ENCODE peak calls at places on chromosomes 6 and 20, in five cellular contexts. One of them, this sample, is unnamed.

GRCh38 chr6:56749632-56750151 is 107.0 kb upstream of the DST start:
- DNase-seq in fibroblast of pulmonary artery: peak
- DNase-seq in transverse colon: no peak
- DNase-seq in GM06990: no peak
- DNase-seq in HCT116: peak
- DNase-seq in this sample: peak

GRCh38 chr20:5608104-5608447 is 142.1 kb upstream of the SHLD1 start:
- DNase-seq in GM06990: no peak
- DNase-seq in fibroblast of pulmonary artery: no peak
- DNase-seq in HCT116: no peak
- DNase-seq in transverse colon: no peak
- DNase-seq in this sample: no peak

GRCh38 chr20:15547109-15547508 is 1026.1 kb downstream of the KIF16B start:
- DNase-seq in fibroblast of pulmonary artery: no peak
- DNase-seq in GM06990: no peak
- DNase-seq in transverse colon: no peak
- DNase-seq in HCT116: no peak
- DNase-seq in this sample: no peak

GRCh38 chr6:136897071-136897470 is 25.0 kb upstream of the SLC35D3 start:
- DNase-seq in fibroblast of pulmonary artery: no peak
- DNase-seq in transverse colon: no peak
- DNase-seq in GM06990: no peak
- DNase-seq in HCT116: no peak
- DNase-seq in this sample: no peak

GRCh38 chr6:41331401-41332150 is 3.8 kb upstream of the NCR2 start:
- DNase-seq in fibroblast of pulmonary artery: no peak
- DNase-seq in GM06990: no peak
- DNase-seq in HCT116: no peak
- DNase-seq in transverse colon: no peak
- DNase-seq in this sample: no peak

GRCh38 chr20:37245671-37246237 is 15.9 kb downstream of the GHRH start:
- DNase-seq in transverse colon: no peak
- DNase-seq in fibroblast of pulmonary artery: no peak
- DNase-seq in GM06990: no peak
- DNase-seq in HCT116: no peak
- DNase-seq in this sample: no peak

GRCh38 chr6:2934057-2934456 is 30.9 kb upstream of the SERPINB9 start:
- DNase-seq in HCT116: no peak
- DNase-seq in GM06990: no peak
- DNase-seq in fibroblast of pulmonary artery: no peak
- DNase-seq in transverse colon: no peak
- DNase-seq in this sample: no peak

GRCh38 chr20:38021373-38021772 is 11.9 kb downstream of the TTI1 start:
- DNase-seq in transverse colon: no peak
- DNase-seq in fibroblast of pulmonary artery: no peak
- DNase-seq in GM06990: no peak
- DNase-seq in HCT116: no peak
- DNase-seq in this sample: no peak

GRCh38 chr6:116286773-116287358 is 7.1 kb upstream of the TSPYL1 start:
- DNase-seq in transverse colon: no peak
- DNase-seq in GM06990: no peak
- DNase-seq in HCT116: no peak
- DNase-seq in fibroblast of pulmonary artery: no peak
- DNase-seq in this sample: no peak

GRCh38 chr20:18284805-18285533 is 3.4 kb upstream of the ZNF133 start:
- DNase-seq in HCT116: no peak
- DNase-seq in GM06990: no peak
- DNase-seq in transverse colon: no peak
- DNase-seq in fibroblast of pulmonary artery: peak
- DNase-seq in this sample: no peak

GRCh38 chr6:39294133-39294532 is 20.1 kb downstream of the KCNK17 start:
- DNase-seq in GM06990: no peak
- DNase-seq in transverse colon: peak
- DNase-seq in HCT116: no peak
- DNase-seq in fibroblast of pulmonary artery: no peak
- DNase-seq in this sample: no peak

GRCh38 chr20:11027224-11027623 is 353.4 kb upstream of the JAG1 start:
- DNase-seq in transverse colon: no peak
- DNase-seq in HCT116: no peak
- DNase-seq in GM06990: no peak
- DNase-seq in fibroblast of pulmonary artery: no peak
- DNase-seq in this sample: no peak

GRCh38 chr6:18359237-18359885 is 27.8 kb upstream of the RNF144B start:
- DNase-seq in GM06990: peak
- DNase-seq in fibroblast of pulmonary artery: no peak
- DNase-seq in HCT116: no peak
- DNase-seq in transverse colon: no peak
- DNase-seq in this sample: no peak

GRCh38 chr20:34541917-34542316 is 16.6 kb upstream of the MAP1LC3A start:
- DNase-seq in GM06990: no peak
- DNase-seq in HCT116: no peak
- DNase-seq in fibroblast of pulmonary artery: no peak
- DNase-seq in transverse colon: no peak
- DNase-seq in this sample: no peak

GRCh38 chr6:10000461-10000992 is 414.3 kb downstream of the TFAP2A start:
- DNase-seq in GM06990: no peak
- DNase-seq in fibroblast of pulmonary artery: no peak
- DNase-seq in transverse colon: no peak
- DNase-seq in HCT116: no peak
- DNase-seq in this sample: no peak

GRCh38 chr20:16481977-16482376 is 91.3 kb downstream of the KIF16B start:
- DNase-seq in GM06990: no peak
- DNase-seq in HCT116: no peak
- DNase-seq in transverse colon: no peak
- DNase-seq in fibroblast of pulmonary artery: no peak
- DNase-seq in this sample: no peak

GRCh38 chr20:34639755-34640222 is 37.1 kb downstream of the PIGU start:
- DNase-seq in transverse colon: peak
- DNase-seq in fibroblast of pulmonary artery: no peak
- DNase-seq in GM06990: no peak
- DNase-seq in HCT116: no peak
- DNase-seq in this sample: no peak

GRCh38 chr6:111846511-111847409 is 26.5 kb downstream of the FYN start:
- DNase-seq in GM06990: no peak
- DNase-seq in transverse colon: no peak
- DNase-seq in HCT116: no peak
- DNase-seq in fibroblast of pulmonary artery: no peak
- DNase-seq in this sample: no peak

GRCh38 chr6:111849298-111849697 is 24.0 kb downstream of the FYN start:
- DNase-seq in HCT116: no peak
- DNase-seq in transverse colon: no peak
- DNase-seq in fibroblast of pulmonary artery: no peak
- DNase-seq in GM06990: no peak
- DNase-seq in this sample: no peak

GRCh38 chr6:111850288-111850937 is 22.8 kb downstream of the FYN start:
- DNase-seq in fibroblast of pulmonary artery: no peak
- DNase-seq in transverse colon: no peak
- DNase-seq in GM06990: no peak
- DNase-seq in HCT116: no peak
- DNase-seq in this sample: no peak

GRCh38 chr6:111846061-111846460 is 27.2 kb downstream of the FYN start:
- DNase-seq in HCT116: no peak
- DNase-seq in GM06990: no peak
- DNase-seq in transverse colon: no peak
- DNase-seq in fibroblast of pulmonary artery: no peak
- DNase-seq in this sample: no peak

DNA sequence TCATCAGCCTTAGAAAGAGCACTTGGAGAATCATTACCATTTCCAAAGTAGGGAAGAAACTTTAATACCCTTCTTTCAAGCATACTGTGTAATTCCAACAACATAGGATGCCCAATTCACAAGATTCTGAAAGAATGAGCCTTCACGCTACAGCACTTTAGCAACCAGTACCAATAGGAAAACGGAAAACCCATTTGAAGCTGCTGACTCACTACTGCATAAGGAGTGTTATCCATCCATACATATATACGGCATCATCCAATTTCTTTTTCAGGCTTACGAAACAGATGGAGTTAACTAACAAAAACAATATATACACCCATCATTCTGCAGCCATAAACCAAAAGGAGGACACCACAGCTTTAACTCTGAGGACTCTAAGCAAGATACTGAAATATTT is 25.0 kb downstream of the FYN start:
- DNase-seq in HCT116: no peak
- DNase-seq in transverse colon: no peak
- DNase-seq in fibroblast of pulmonary artery: peak
- DNase-seq in GM06990: no peak
- DNase-seq in this sample: no peak
- TF ChIP-seq CTCF in HCT116: no peak
- TF ChIP-seq CTCF in transverse colon: no peak
- TF ChIP-seq CTCF in fibroblast of pulmonary artery: no peak
- TF ChIP-seq CTCF in GM06990: no peak
- TF ChIP-seq CTCF in this sample: no peak

DNA sequence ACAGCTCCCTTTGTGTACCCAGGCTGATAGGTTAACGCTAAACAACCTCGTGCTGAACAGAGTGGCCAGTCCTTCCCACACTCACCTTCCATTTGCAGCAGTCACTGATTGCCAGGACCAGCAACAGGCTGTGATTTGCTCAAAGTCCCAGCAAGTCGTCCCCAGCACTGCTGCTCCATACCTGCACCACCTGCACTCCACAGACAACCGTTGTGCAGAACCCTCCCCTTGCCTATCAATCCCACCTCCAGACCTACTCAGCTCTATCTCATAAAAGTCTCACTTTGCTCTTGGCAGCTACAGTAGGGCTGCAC is 43.1 kb upstream of the SCML4 start:
- DNase-seq in transverse colon: no peak
- DNase-seq in fibroblast of pulmonary artery: no peak
- DNase-seq in HCT116: no peak
- DNase-seq in GM06990: no peak
- DNase-seq in this sample: no peak
- TF ChIP-seq CTCF in transverse colon: no peak
- TF ChIP-seq CTCF in fibroblast of pulmonary artery: no peak
- TF ChIP-seq CTCF in HCT116: no peak
- TF ChIP-seq CTCF in GM06990: no peak
- TF ChIP-seq CTCF in this sample: no peak

GRCh38 chr6:30062471-30063178 is 1.6 kb downstream of the POLR1H start:
- DNase-seq in GM06990: no peak
- DNase-seq in fibroblast of pulmonary artery: no peak
- DNase-seq in HCT116: no peak
- DNase-seq in transverse colon: no peak
- DNase-seq in this sample: no peak
- TF ChIP-seq CTCF in GM06990: no peak
- TF ChIP-seq CTCF in fibroblast of pulmonary artery: no peak
- TF ChIP-seq CTCF in HCT116: no peak
- TF ChIP-seq CTCF in transverse colon: no peak
- TF ChIP-seq CTCF in this sample: no peak

DNA sequence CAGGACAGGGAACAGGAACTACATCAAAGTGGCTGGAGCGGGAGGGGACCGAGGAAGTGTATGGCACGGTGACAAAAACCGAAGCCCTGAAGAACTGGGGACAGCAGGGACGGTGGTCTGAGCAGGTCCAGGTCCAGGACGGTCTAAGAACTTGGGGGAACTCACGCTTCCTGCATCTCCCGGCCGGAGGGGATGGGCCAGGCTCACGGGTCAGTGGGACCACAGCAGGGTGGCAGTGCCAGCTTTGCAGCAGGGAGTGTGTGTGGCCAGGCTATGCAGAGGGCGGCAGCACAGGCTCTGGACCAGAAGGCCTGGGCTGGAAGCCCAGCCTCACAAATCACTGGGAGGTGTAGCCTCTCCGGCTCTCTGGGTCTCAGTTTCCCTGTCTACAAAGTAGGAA is 123.8 kb downstream of the BMP7 start:
- DNase-seq in HCT116: no peak
- DNase-seq in transverse colon: no peak
- DNase-seq in GM06990: no peak
- DNase-seq in fibroblast of pulmonary artery: no peak
- DNase-seq in this sample: no peak
- TF ChIP-seq CTCF in HCT116: no peak
- TF ChIP-seq CTCF in transverse colon: no peak
- TF ChIP-seq CTCF in GM06990: no peak
- TF ChIP-seq CTCF in fibroblast of pulmonary artery: no peak
- TF ChIP-seq CTCF in this sample: no peak

GRCh38 chr6:104789770-104790190 is 69.9 kb downstream of the HACE1 start:
- DNase-seq in transverse colon: no peak
- DNase-seq in fibroblast of pulmonary artery: peak
- DNase-seq in GM06990: peak
- DNase-seq in HCT116: peak
- DNase-seq in this sample: peak

GRCh38 chr6:104799134-104799657 is 60.5 kb downstream of the HACE1 start:
- DNase-seq in HCT116: no peak
- DNase-seq in transverse colon: no peak
- DNase-seq in GM06990: no peak
- DNase-seq in fibroblast of pulmonary artery: no peak
- DNase-seq in this sample: no peak

GRCh38 chr6:104796031-104796785 is 63.5 kb downstream of the HACE1 start:
- DNase-seq in GM06990: no peak
- DNase-seq in transverse colon: no peak
- DNase-seq in HCT116: no peak
- DNase-seq in fibroblast of pulmonary artery: no peak
- DNase-seq in this sample: no peak

GRCh38 chr6:104795363-104795762 is 64.4 kb downstream of the HACE1 start:
- DNase-seq in transverse colon: no peak
- DNase-seq in GM06990: no peak
- DNase-seq in fibroblast of pulmonary artery: no peak
- DNase-seq in HCT116: no peak
- DNase-seq in this sample: no peak
- TF ChIP-seq CTCF in transverse colon: no peak
- TF ChIP-seq CTCF in GM06990: no peak
- TF ChIP-seq CTCF in fibroblast of pulmonary artery: no peak
- TF ChIP-seq CTCF in HCT116: no peak
- TF ChIP-seq CTCF in this sample: no peak